ENCODE peak calls at places on chromosomes 16 and 17, in nine cellular contexts. R, G, Y, X, U, D, S, V and N are unnamed samples.

GRCh38 chr17:35022536-35023063 is 40.9 kb downstream of the RFFL start:
- DNase-seq in R (peak; percentile 92), Y (peak; percentile 36), U (peak; percentile 73), S (no peak), D (peak; percentile 93), G (peak; percentile 54), V (peak; percentile 96), X (peak; percentile 74), N (peak; percentile 76)

GRCh38 chr17:40602445-40603443 is 37.5 kb upstream of the CCR7 start:
- DNase-seq in X (peak; percentile 75), R (no peak), U (peak; percentile 46), S (no peak), V (no peak), Y (no peak), G (peak; percentile 93), D (no peak), N (no peak)

GRCh38 chr17:51217946-51218345 is 41.9 kb downstream of the MBTD1 start:
- DNase-seq in V (no peak), X (no peak), R (no peak), S (no peak), D (no peak), U (no peak), G (no peak), Y (no peak), N (no peak)

GRCh38 chr16:90008708-90009145 is 10.5 kb downstream of the DBNDD1 start:
- DNase-seq in Y (no peak), D (no peak), X (peak; percentile 60), R (no peak), V (no peak), S (no peak), U (peak; percentile 78), G (peak; percentile 73), N (no peak)

GRCh38 chr17:82267575-82268379 is 5.7 kb downstream of the CSNK1D start:
- DNase-seq in V (peak; percentile 97), S (peak; percentile 80), X (peak; percentile 52), G (no peak), D (peak; percentile 98), R (peak; percentile 98), Y (peak; percentile 90), U (peak; percentile 57), N (peak; percentile 82)

GRCh38 chr16:17367034-17367433 is 103.7 kb downstream of the XYLT1 start:
- DNase-seq in R (no peak), G (peak; percentile 29), X (no peak), Y (no peak), D (no peak), V (no peak), U (peak; percentile 75), S (no peak), N (no peak)

GRCh38 chr16:54216268-54217187 is 70.1 kb downstream of the IRX3 start:
- DNase-seq in R (no peak), U (no peak), Y (no peak), S (no peak), X (no peak), D (peak; percentile 42), V (peak; percentile 65), G (no peak), N (no peak)

GRCh38 chr16:89315271-89315670 is 97.8 kb downstream of the ZNF778 start:
- DNase-seq in G (no peak), U (no peak), D (no peak), S (no peak), X (no peak), Y (no peak), V (no peak), R (no peak), N (no peak)

GRCh38 chr17:46122486-46122871 is 70.8 kb downstream of the KANSL1 start:
- DNase-seq in Y (no peak), U (no peak), S (no peak), G (no peak), D (no peak), V (no peak), X (no peak), R (no peak), N (no peak)

GRCh38 chr17:32625971-32626370 is 139.2 kb downstream of the CDK5R1 start:
- DNase-seq in Y (no peak), R (no peak), X (no peak), V (no peak), D (no peak), U (no peak), S (no peak), G (no peak), N (no peak)

GRCh38 chr17:39264119-39264518 is 38.4 kb upstream of the STAC2 start:
- DNase-seq in X (no peak), V (no peak), Y (no peak), R (no peak), U (no peak), D (no peak), G (no peak), S (no peak), N (no peak)

GRCh38 chr16:1818873-1819525 is 7.6 kb downstream of the HAGH start:
- DNase-seq in X (no peak), Y (no peak), G (no peak), U (no peak), R (no peak), V (no peak), D (no peak), S (peak; percentile 17), N (no peak)

GRCh38 chr16:11542069-11542775 is 44.5 kb downstream of the LITAF start:
- DNase-seq in V (no peak), S (no peak), U (no peak), D (no peak), Y (no peak), R (no peak), X (no peak), G (no peak), N (no peak)

GRCh38 chr17:77810536-77810935 is 148.0 kb upstream of the TNRC6C start:
- DNase-seq in V (peak; percentile 88), Y (peak; percentile 72), S (no peak), G (no peak), X (no peak), D (peak; percentile 90), U (no peak), R (peak; percentile 82), N (no peak)

GRCh38 chr16:14487579-14487978 is 142.5 kb downstream of the PARN start:
- DNase-seq in R (no peak), D (peak; percentile 36), U (no peak), S (no peak), X (no peak), Y (no peak), V (no peak), G (peak; percentile 32), N (no peak)
- H3K27ac ChIP-seq in R (no peak overlapping the region), D (peak overlapping the region; percentile 76), U (no peak overlapping the region), S (no peak overlapping the region), X (no peak overlapping the region), Y (no peak overlapping the region), V (no peak overlapping the region), G (no peak overlapping the region), N (no peak overlapping the region)

GRCh38 chr17:80793851-80794267 is 197.8 kb upstream of the CHMP6 start:
- DNase-seq in X (peak; percentile 24), V (no peak), U (no peak), R (no peak), S (no peak), G (no peak), D (peak; percentile 39), Y (no peak), N (no peak)
- H3K27ac ChIP-seq in X (no peak overlapping the region), V (no peak overlapping the region), U (no peak overlapping the region), R (peak overlapping the region; percentile 76), S (no peak overlapping the region), G (peak overlapping the region; percentile 10), D (no peak overlapping the region), Y (peak overlapping the region; percentile 58), N (no peak overlapping the region)

GRCh38 chr17:61202564-61202963 is 197.1 kb upstream of the TBX2 start:
- DNase-seq in D (peak; percentile 75), Y (no peak), R (no peak), X (no peak), G (no peak), S (no peak), V (no peak), U (no peak), N (no peak)
- H3K27ac ChIP-seq in D (peak overlapping the region; percentile 11), Y (no peak overlapping the region), R (peak overlapping the region; percentile 79), X (no peak overlapping the region), G (no peak overlapping the region), S (no peak overlapping the region), V (peak overlapping the region; percentile 73), U (no peak overlapping the region), N (no peak overlapping the region)

GRCh38 chr16:67393790-67394270 is 532 bp upstream of the TPPP3 start:
- DNase-seq in R (peak; percentile 65), X (no peak), D (no peak), G (no peak), V (no peak), Y (no peak), U (no peak), S (no peak), N (no peak)

GRCh38 chr16:67396159-67396774 is 3.0 kb upstream of the TPPP3 start:
- DNase-seq in Y (peak; percentile 73), G (no peak), R (peak; percentile 76), V (peak; percentile 82), U (no peak), X (no peak), S (peak; percentile 59), D (peak; percentile 93), N (no peak)

GRCh38 chr16:67395458-67396158 is 2.3 kb upstream of the TPPP3 start:
- DNase-seq in X (no peak), V (no peak), S (no peak), U (no peak), R (no peak), D (peak; percentile 45), G (no peak), Y (no peak), N (no peak)

GRCh38 chr16:67394271-67395104 is 1.2 kb upstream of the TPPP3 start:
- DNase-seq in S (peak; percentile 41), U (no peak), X (no peak), G (no peak), V (peak; percentile 67), D (peak; percentile 53), R (peak; percentile 68), Y (no peak), N (no peak)

GRCh38 chr16:67395105-67395457 is 1.8 kb upstream of the TPPP3 start:
- DNase-seq in V (no peak), U (no peak), S (peak; percentile 34), R (no peak), Y (no peak), X (no peak), D (no peak), G (no peak), N (no peak)
- H3K27ac ChIP-seq in V (peak overlapping the region; percentile 22), U (no peak overlapping the region), S (no peak overlapping the region), R (no peak overlapping the region), Y (peak overlapping the region; percentile 71), X (no peak overlapping the region), D (no peak overlapping the region), G (no peak overlapping the region), N (no peak overlapping the region)

GRCh38 chr16:57997528-57998265 is 2.8 kb downstream of the ZNF319 start:
- DNase-seq in G (no peak), S (no peak), D (no peak), V (no peak), Y (no peak), R (no peak), X (no peak), U (no peak), N (no peak)
- H3K27ac ChIP-seq in G (peak overlapping the region; percentile 85), S (no peak overlapping the region), D (no peak overlapping the region), V (no peak overlapping the region), Y (no peak overlapping the region), R (no peak overlapping the region), X (peak overlapping the region; percentile 8), U (no peak overlapping the region), N (no peak overlapping the region)

GRCh38 chr16:87701505-87701921 is 64.3 kb downstream of the KLHDC4 start:
- DNase-seq in V (no peak), U (peak; percentile 74), S (no peak), D (no peak), G (no peak), Y (no peak), X (no peak), R (no peak), N (no peak)
- H3K27ac ChIP-seq in V (no peak overlapping the region), U (peak overlapping the region; percentile 84), S (no peak overlapping the region), D (no peak overlapping the region), G (peak overlapping the region; percentile 57), Y (no peak overlapping the region), X (peak overlapping the region; percentile 41), R (no peak overlapping the region), N (no peak overlapping the region)